ENCODE peak calls at places on chromosomes 12 and 14, in nine cellular contexts. D, U, A, E, R, F, O, Q and Z are unnamed samples.
A peak's percentile ranks its signal among the peaks of the same experiment; 100 is the strongest.

GRCh38 chr12:120978296-120979219 is at the start of gene HNF1A:
- DNase-seq in O (no peak), E (no peak), A (peak; percentile 81), U (no peak), Q (no peak), R (peak; percentile 16), F (no peak), D (no peak), Z (no peak)

GRCh38 chr14:103340480-103341212 is 6.6 kb downstream of the EIF5 start:
- DNase-seq in Q (no peak), O (no peak), U (no peak), E (no peak), A (no peak), R (no peak), F (no peak), D (no peak), Z (no peak)

GRCh38 chr12:75954076-75954475 is 77.5 kb downstream of the PHLDA1 start:
- DNase-seq in U (no peak), D (no peak), O (peak; percentile 42), R (peak; percentile 57), Q (peak; percentile 99), E (peak; percentile 96), A (peak; percentile 78), F (peak; percentile 87), Z (no peak)

GRCh38 chr14:102058146-102058545 is 28.7 kb downstream of the HSP90AA1 start:
- DNase-seq in U (no peak), Q (no peak), R (no peak), O (no peak), F (no peak), A (no peak), E (no peak), D (no peak), Z (no peak)

GRCh38 chr12:127819066-127819465 is 447.9 kb upstream of the TMEM132C start:
- DNase-seq in D (no peak), Q (peak; percentile 78), O (no peak), E (no peak), A (no peak), R (no peak), F (no peak), U (no peak), Z (no peak)

GRCh38 chr12:15634010-15634676 is 155.0 kb downstream of the EPS8 start:
- DNase-seq in O (no peak), Q (peak; percentile 88), D (no peak), E (no peak), U (no peak), F (no peak), A (no peak), R (no peak), Z (no peak)

GRCh38 chr14:105182296-105183020 is 1.3 kb upstream of the NUDT14 start:
- DNase-seq in F (no peak), A (no peak), O (no peak), Q (no peak), D (no peak), R (no peak), U (no peak), E (no peak), Z (no peak)

GRCh38 chr12:131121705-131122405 is 168.1 kb downstream of the ADGRD1 start:
- DNase-seq in R (no peak), U (no peak), E (no peak), O (no peak), D (no peak), F (no peak), Q (no peak), A (no peak), Z (no peak)

GRCh38 chr12:122078141-122079037 is at the start of gene MLXIP:
- DNase-seq in F (peak; percentile 72), Q (peak; percentile 98), R (peak; percentile 97), O (peak; percentile 87), E (peak; percentile 96), D (peak; percentile 99), A (peak; percentile 98), U (peak; percentile 97), Z (peak; percentile 97)

GRCh38 chr14:104600141-104600643 is 4.4 kb downstream of the TMEM179 start:
- DNase-seq in U (peak; percentile 57), R (no peak), F (no peak), O (no peak), A (peak; percentile 45), E (no peak), D (peak; percentile 94), Q (peak; percentile 36), Z (no peak)

GRCh38 chr14:100374270-100374669 is 51.1 kb downstream of the SLC25A47 start:
- DNase-seq in A (no peak), F (no peak), D (no peak), U (no peak), E (no peak), Q (no peak), R (no peak), O (no peak), Z (no peak)

GRCh38 chr14:56237398-56237797 is 119.2 kb downstream of the PELI2 start:
- DNase-seq in R (no peak), F (no peak), A (no peak), O (no peak), Q (no peak), E (no peak), U (no peak), D (no peak), Z (no peak)

GRCh38 chr12:131529196-131530040 is 181.5 kb upstream of the SFSWAP start:
- DNase-seq in U (no peak), A (no peak), Q (no peak), D (no peak), R (no peak), O (no peak), F (no peak), E (no peak), Z (no peak)

GRCh38 chr14:56892959-56893358 is 82.7 kb upstream of the OTX2 start:
- DNase-seq in R (no peak), A (no peak), F (no peak), O (peak; percentile 51), Q (no peak), E (no peak), D (no peak), U (no peak), Z (no peak)

GRCh38 chr14:54435500-54435981 is 5.6 kb downstream of the CNIH1 start:
- DNase-seq in D (no peak), O (no peak), Q (peak; percentile 81), E (peak; percentile 96), F (no peak), A (peak; percentile 26), U (no peak), R (no peak), Z (no peak)

GRCh38 chr12:14893471-14894250 is 8.0 kb upstream of the MGP start:
- DNase-seq in O (no peak), A (no peak), D (no peak), Q (no peak), E (no peak), F (no peak), U (no peak), R (no peak), Z (no peak)

GRCh38 chr12:27969901-27970390 is 2.6 kb downstream of the PTHLH start:
- DNase-seq in E (peak; percentile 100), R (peak; percentile 87), Q (peak; percentile 82), A (peak; percentile 76), D (no peak), F (peak; percentile 45), U (peak; percentile 90), O (peak; percentile 93), Z (no peak)

GRCh38 chr14:97276573-97276972 is 479.4 kb downstream of the VRK1 start:
- DNase-seq in F (no peak), U (no peak), R (no peak), O (no peak), A (no peak), E (peak; percentile 71), D (no peak), Q (no peak), Z (no peak)
- TF ChIP-seq EZH2phosphoT487 in F (no peak), U (no peak), R (no peak), O (no peak), A (no peak), E (no peak), D (no peak), Q (no peak), Z (no peak)

GRCh38 chr12:40942326-40942725 is 245.8 kb upstream of the PDZRN4 start:
- DNase-seq in R (peak; percentile 6), D (no peak), Q (peak; percentile 22), E (no peak), F (no peak), U (peak; percentile 4), O (no peak), A (peak; percentile 14), Z (no peak)
- TF ChIP-seq EZH2phosphoT487 in R (no peak), D (no peak), Q (no peak), E (no peak), F (no peak), U (no peak), O (no peak), A (no peak), Z (no peak)

DNA sequence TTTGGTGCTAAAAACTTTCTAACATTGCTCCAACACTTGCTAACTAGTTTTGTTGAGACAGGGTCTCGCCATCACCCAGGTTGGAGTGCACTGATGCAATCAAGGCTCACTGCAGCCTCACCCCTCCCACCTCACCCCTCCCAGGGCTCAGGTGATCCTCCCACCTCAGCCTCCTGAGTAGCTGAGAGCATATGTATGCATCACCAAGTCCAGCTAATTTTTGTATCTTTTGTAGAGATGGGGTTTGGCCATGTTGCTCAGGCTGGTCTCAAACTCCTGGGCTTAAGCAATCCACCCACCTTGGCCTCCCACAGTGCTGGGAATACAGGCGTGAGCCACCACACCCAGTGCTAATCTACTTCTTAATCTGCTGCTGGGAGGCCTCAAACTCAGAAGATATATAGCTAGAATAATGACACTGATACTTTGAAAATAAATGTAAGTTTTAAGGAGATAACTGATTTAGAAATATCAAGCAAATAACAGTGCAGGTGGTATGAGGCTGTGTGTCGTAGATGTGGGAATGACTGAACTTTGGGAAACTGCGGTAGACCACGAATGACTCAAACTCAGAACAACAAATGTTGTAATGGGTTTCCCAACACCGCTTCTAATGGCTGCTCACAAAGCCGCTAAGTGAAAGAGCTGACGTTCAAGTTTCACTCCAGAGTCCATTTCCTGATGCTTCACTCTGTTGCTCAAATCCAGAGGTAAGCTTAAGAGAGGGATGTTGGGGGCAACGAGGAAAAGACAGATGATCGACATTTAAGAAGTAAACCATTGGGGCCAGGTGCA is 10.0 kb downstream of the TMCC3 start:
- DNase-seq in E (peak; percentile 39), A (no peak), D (no peak), U (no peak), F (no peak), R (no peak), Q (peak; percentile 34), O (peak; percentile 91), Z (no peak)
- TF ChIP-seq EZH2phosphoT487 in E (no peak), A (no peak), D (no peak), U (no peak), F (no peak), R (no peak), Q (no peak), O (no peak), Z (no peak)

DNA sequence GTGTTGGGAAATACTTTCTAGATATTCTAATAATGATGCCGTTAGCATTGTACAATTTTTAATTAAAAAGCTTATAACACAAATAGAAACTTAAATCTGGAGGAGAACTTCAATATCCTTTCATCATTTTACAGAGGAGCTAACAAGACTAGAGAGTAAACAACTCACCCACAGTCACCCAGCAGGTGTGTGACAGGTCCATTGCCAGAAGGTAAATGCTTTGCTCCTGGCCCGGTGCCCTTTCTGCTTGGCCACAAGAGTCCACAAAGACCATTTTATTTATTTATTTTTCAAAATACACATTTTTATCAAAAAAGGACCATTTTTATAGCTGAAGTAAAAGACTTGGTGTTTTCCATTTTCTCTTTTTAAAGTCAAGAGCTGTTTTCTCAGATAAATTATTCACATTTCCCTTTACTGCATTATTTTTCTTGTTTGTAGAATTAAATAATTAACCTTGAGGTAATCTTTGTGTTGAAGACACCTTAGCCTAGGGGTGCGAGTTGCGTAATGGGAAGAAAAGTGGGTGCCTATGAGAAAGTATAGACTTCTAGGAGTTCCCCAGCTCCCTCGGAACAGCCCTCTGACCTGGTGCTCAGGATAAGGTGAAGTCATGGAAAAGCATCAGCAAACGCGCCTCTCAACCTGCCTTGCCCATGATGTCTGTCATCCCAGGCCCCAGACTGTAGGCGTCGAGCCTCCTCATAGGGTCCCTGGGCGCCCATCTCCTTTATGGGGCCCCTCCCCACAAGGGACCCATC is 26.3 kb upstream of the AMIGO2 start:
- DNase-seq in O (no peak), U (no peak), D (no peak), A (no peak), E (peak; percentile 77), R (no peak), Q (no peak), F (no peak), Z (no peak)
- TF ChIP-seq EZH2phosphoT487 in O (no peak), U (no peak), D (no peak), A (no peak), E (no peak), R (no peak), Q (no peak), F (no peak), Z (no peak)